ENCODE peak calls at places on chromosomes 5 and 9, in five cellular contexts. One of them, this sample, is unnamed.

GRCh38 chr9:18824095-18824666 is 208.8 kb downstream of the SAXO1 start:
- DNase-seq in amniotic stem cell: no peak
- DNase-seq in cardiac fibroblast: peak
- DNase-seq in left colon: no peak
- DNase-seq in aorta: no peak
- DNase-seq in this sample: no peak

GRCh38 chr5:179805529-179806249 is 977 bp downstream of the MGAT4B start:
- DNase-seq in amniotic stem cell: no peak
- DNase-seq in aorta: peak
- DNase-seq in cardiac fibroblast: peak
- DNase-seq in left colon: no peak
- DNase-seq in this sample: no peak

GRCh38 chr9:129058965-129059795 is 21.7 kb upstream of the DOLPP1 start:
- DNase-seq in cardiac fibroblast: peak
- DNase-seq in left colon: no peak
- DNase-seq in amniotic stem cell: no peak
- DNase-seq in aorta: no peak
- DNase-seq in this sample: no peak

GRCh38 chr5:43309657-43310056 is 3.6 kb downstream of the HMGCS1 start:
- DNase-seq in amniotic stem cell: no peak
- DNase-seq in cardiac fibroblast: no peak
- DNase-seq in left colon: no peak
- DNase-seq in aorta: no peak
- DNase-seq in this sample: no peak

GRCh38 chr5:139468421-139468931 is 2.3 kb upstream of the SMIM33 start:
- DNase-seq in left colon: no peak
- DNase-seq in amniotic stem cell: no peak
- DNase-seq in aorta: no peak
- DNase-seq in cardiac fibroblast: no peak
- DNase-seq in this sample: no peak

GRCh38 chr5:98957307-98957706 is 28.5 kb upstream of the CHD1 start:
- DNase-seq in aorta: no peak
- DNase-seq in amniotic stem cell: no peak
- DNase-seq in left colon: no peak
- DNase-seq in cardiac fibroblast: no peak
- DNase-seq in this sample: no peak

GRCh38 chr5:151923865-151924264 is 786 bp downstream of the GLRA1 start:
- DNase-seq in cardiac fibroblast: peak
- DNase-seq in left colon: no peak
- DNase-seq in aorta: no peak
- DNase-seq in amniotic stem cell: no peak
- DNase-seq in this sample: no peak

GRCh38 chr5:27437594-27438200 is 399.3 kb upstream of the CDH9 start:
- DNase-seq in aorta: no peak
- DNase-seq in left colon: no peak
- DNase-seq in cardiac fibroblast: no peak
- DNase-seq in amniotic stem cell: no peak
- DNase-seq in this sample: no peak

GRCh38 chr5:178377583-178378270 is 145.1 kb upstream of the PHYKPL start:
- DNase-seq in cardiac fibroblast: no peak
- DNase-seq in left colon: no peak
- DNase-seq in amniotic stem cell: no peak
- DNase-seq in aorta: no peak
- DNase-seq in this sample: no peak

GRCh38 chr9:75039006-75039405 is 10.9 kb upstream of the CARNMT1 start:
- DNase-seq in left colon: no peak
- DNase-seq in aorta: no peak
- DNase-seq in amniotic stem cell: peak
- DNase-seq in cardiac fibroblast: peak
- DNase-seq in this sample: no peak

GRCh38 chr5:159864885-159865622 is 51.2 kb upstream of the ADRA1B start:
- DNase-seq in aorta: no peak
- DNase-seq in left colon: no peak
- DNase-seq in cardiac fibroblast: peak
- DNase-seq in amniotic stem cell: no peak
- DNase-seq in this sample: no peak

GRCh38 chr9:38117646-38118045 is 48.6 kb upstream of the SHB start:
- DNase-seq in cardiac fibroblast: no peak
- DNase-seq in amniotic stem cell: no peak
- DNase-seq in aorta: no peak
- DNase-seq in left colon: no peak
- DNase-seq in this sample: no peak

GRCh38 chr9:116193636-116194035 is 40.0 kb downstream of the PAPPA start:
- DNase-seq in amniotic stem cell: no peak
- DNase-seq in left colon: no peak
- DNase-seq in cardiac fibroblast: peak
- DNase-seq in aorta: no peak
- DNase-seq in this sample: no peak

GRCh38 chr9:97468658-97469448 is 32.6 kb upstream of the TMOD1 start:
- DNase-seq in amniotic stem cell: peak
- DNase-seq in left colon: peak
- DNase-seq in cardiac fibroblast: peak
- DNase-seq in aorta: peak
- DNase-seq in this sample: peak

GRCh38 chr9:982660-983240 is 6.3 kb downstream of the DMRT3 start:
- DNase-seq in left colon: no peak
- DNase-seq in aorta: no peak
- DNase-seq in cardiac fibroblast: no peak
- DNase-seq in amniotic stem cell: no peak
- DNase-seq in this sample: no peak

GRCh38 chr9:110886832-110887231 is 151.4 kb downstream of the LPAR1 start:
- DNase-seq in left colon: no peak
- DNase-seq in amniotic stem cell: peak
- DNase-seq in aorta: no peak
- DNase-seq in cardiac fibroblast: peak
- DNase-seq in this sample: no peak

GRCh38 chr5:76926329-76927105 is 26.3 kb upstream of the CRHBP start:
- DNase-seq in amniotic stem cell: no peak
- DNase-seq in cardiac fibroblast: peak
- DNase-seq in aorta: no peak
- DNase-seq in left colon: no peak
- DNase-seq in this sample: no peak

GRCh38 chr9:16705121-16705604 is 165.3 kb downstream of the BNC2 start:
- DNase-seq in cardiac fibroblast: peak
- DNase-seq in aorta: peak
- DNase-seq in left colon: peak
- DNase-seq in amniotic stem cell: peak
- DNase-seq in this sample: peak

GRCh38 chr9:78005231-78006002 is 26.2 kb downstream of the GNAQ start:
- DNase-seq in aorta: no peak
- DNase-seq in left colon: no peak
- DNase-seq in cardiac fibroblast: no peak
- DNase-seq in amniotic stem cell: no peak
- DNase-seq in this sample: no peak